ENCODE peak calls at places on chromosomes 7 and 10, in five cellular contexts. Y is GM12878, K is sigmoid colon, X is GM12891, I is HCT116. T is an unnamed sample.

GRCh38 chr10:114363745-114364460 is 40.4 kb downstream of the AFAP1L2 start:
- DNase-seq in Y (no peak), K (no peak), X (no peak), I (no peak), T (no peak)

GRCh38 chr10:22833781-22834180 is 94.1 kb upstream of the ARMC3 start:
- DNase-seq in Y (no peak), K (no peak), X (no peak), I (no peak), T (no peak)

GRCh38 chr10:63156236-63156635 is 23.1 kb downstream of the NRBF2 start:
- DNase-seq in Y (no peak), K (no peak), X (no peak), I (no peak), T (no peak)

GRCh38 chr10:118729641-118730258 is 25.0 kb downstream of the CACUL1 start:
- DNase-seq in Y (peak), K (no peak), X (no peak), I (no peak), T (peak)

GRCh38 chr10:114359041-114359952 is 45.0 kb downstream of the AFAP1L2 start:
- DNase-seq in Y (no peak), K (no peak), X (no peak), I (no peak), T (no peak)

GRCh38 chr10:111973306-111973705 is 210.3 kb downstream of the GPAM start:
- DNase-seq in Y (no peak), K (no peak), X (no peak), I (no peak), T (no peak)

GRCh38 chr10:1359599-1359955 is 303.4 kb downstream of the WDR37 start:
- DNase-seq in Y (no peak), K (no peak), X (no peak), I (no peak), T (no peak)

GRCh38 chr10:44974628-44975431 is 3.8 kb downstream of the DEPP1 start:
- DNase-seq in Y (no peak), K (peak), X (peak), I (peak), T (peak)

GRCh38 chr10:3995302-3996210 is 210.5 kb upstream of the KLF6 start:
- DNase-seq in Y (no peak), K (no peak), X (no peak), I (no peak), T (peak)

GRCh38 chr10:79925614-79926013 is 23.3 kb downstream of the SFTPD start:
- DNase-seq in Y (no peak), K (no peak), X (no peak), I (no peak), T (no peak)

GRCh38 chr10:48199580-48200377 is 74.7 kb downstream of the FRMPD2 start:
- DNase-seq in Y (no peak), K (no peak), X (no peak), I (no peak), T (no peak)

GRCh38 chr10:84191106-84191505 is 3.2 kb upstream of the CDHR1 start:
- DNase-seq in Y (no peak), K (no peak), X (no peak), I (no peak), T (no peak)

GRCh38 chr10:86942441-86943315 is 14.7 kb downstream of the MMRN2 start:
- DNase-seq in Y (no peak), K (peak), X (no peak), I (no peak), T (no peak)

GRCh38 chr10:10667466-10667865 is 350.2 kb upstream of the CELF2 start:
- DNase-seq in Y (no peak), K (no peak), X (no peak), I (no peak), T (no peak)

GRCh38 chr7:30068117-30068516 is 39.9 kb downstream of the PLEKHA8 start:
- DNase-seq in Y (no peak), K (no peak), X (no peak), I (no peak), T (no peak)

GRCh38 chr7:101166909-101167644 is 1.7 kb upstream of the VGF start:
- DNase-seq in Y (no peak), K (no peak), X (no peak), I (no peak), T (no peak)
- TF ChIP-seq POLR2AphosphoS5 in Y (no peak), K (no peak), X (no peak), I (no peak), T (no peak)

DNA sequence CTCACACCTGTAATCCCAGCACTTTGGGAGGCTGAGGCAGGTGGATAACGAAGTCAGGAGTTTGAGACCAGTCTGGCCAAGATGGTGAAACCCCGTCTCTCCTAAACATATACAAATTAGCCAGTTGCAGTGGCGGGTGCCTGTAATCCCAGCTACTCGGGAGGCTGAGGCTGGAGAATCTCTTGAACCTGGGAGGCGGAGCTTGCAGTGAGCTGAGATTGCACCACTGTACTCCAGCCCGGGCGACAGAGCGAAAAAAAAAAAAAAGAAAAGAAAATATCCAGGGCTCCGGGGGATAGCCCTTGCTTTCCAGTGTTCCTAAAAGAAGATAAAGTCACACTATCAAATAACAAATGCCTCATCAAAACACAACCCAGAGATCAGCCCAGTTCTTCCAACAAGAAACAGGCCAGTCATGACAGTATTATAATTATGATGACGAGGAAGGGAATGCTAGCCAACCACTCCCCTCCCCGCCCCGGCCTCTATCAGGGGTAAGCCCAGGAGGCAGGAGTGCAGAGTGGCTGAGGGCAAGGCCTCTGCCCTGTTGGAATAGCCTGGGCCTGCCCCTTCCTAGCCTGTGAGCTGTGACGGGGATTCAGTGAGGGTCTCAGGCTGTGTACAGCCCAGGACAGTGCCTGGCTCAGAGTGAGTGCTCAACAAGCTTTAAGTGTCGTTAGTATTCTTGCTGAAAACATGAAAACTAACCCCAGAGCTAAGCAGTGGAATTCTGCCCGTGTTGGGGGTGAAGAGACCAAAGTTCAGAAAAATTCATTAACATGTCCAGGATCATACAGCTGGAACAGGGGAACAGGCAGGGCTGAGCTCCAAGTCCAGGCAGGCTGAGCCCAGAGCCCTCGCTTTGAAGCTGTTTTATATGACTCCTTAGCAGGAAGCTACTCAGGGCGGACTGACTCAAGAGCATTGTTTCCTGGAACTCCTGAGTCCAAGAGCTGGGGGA is 54.3 kb downstream of the FAM241B start:
- DNase-seq in Y (no peak), K (peak), X (no peak), I (no peak), T (peak)
- TF ChIP-seq POLR2A in Y (no peak), K (no peak), X (no peak), I (no peak), T (no peak)

DNA sequence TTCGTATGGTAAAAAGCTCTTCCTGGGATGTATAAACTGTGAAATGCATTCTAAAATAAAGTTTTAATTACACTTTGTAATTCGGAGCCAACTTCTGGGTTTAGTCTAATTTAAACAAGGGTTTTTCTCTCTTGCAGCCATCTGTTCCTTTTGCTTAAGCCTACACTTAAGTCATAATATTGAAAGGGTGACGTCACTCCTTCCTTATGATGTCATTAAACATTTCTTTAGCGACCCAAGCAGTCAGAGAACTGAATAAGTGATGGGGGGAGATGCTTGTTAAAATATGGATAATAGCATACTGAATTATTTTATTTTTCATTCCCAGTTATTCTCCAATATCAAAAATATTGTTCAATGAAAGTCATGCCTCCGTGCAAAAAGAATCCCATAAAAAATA is 27.5 kb downstream of the C1QL3 start:
- DNase-seq in Y (no peak), K (no peak), X (no peak), I (no peak), T (no peak)
- TF ChIP-seq POLR2AphosphoS5 in Y (no peak), K (no peak), X (no peak), I (no peak), T (no peak)

DNA sequence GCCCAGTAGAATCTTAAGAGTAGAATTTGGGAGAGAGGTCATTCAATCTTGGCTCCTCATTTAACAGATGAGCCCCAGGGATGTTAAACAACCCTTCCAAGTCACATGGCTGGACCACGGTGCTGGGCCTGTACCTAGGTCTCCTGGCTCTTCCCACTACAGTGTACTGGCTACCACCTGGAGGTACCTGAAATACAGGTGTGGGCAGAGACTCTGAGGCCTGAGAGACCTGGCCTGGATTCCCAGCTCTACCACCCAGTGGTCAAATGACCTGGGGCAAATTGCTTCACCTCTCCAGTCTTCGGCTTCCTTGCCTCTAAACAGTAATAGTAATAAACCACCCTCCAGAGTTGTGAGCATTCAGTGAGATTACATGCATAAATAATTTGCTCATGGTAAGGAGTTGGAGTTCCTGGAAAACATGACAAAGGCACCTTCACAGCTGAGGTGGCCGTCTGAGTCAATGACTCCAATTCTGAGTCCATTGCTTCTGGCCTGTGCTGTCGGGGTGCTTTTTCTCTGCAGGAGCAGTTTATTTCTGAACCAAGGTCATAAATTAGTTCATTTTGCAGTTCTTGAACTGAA is 2.8 kb downstream of the GOT1 start:
- DNase-seq in Y (no peak), K (no peak), X (no peak), I (no peak), T (no peak)
- TF ChIP-seq POLR2A in Y (no peak), K (no peak), X (no peak), I (no peak), T (no peak)

GRCh38 chr10:126456632-126457031 is 68.4 kb upstream of the ADAM12 start:
- DNase-seq in Y (no peak), K (no peak), X (no peak), I (no peak), T (no peak)
- TF ChIP-seq POLR2AphosphoS5 in Y (no peak), K (no peak), X (no peak), I (no peak), T (no peak)

GRCh38 chr10:78260675-78261074 is 227.0 kb downstream of the RPS24 start:
- DNase-seq in Y (no peak), K (no peak), X (no peak), I (no peak), T (no peak)
- TF ChIP-seq POLR2A in Y (no peak), K (no peak), X (no peak), I (no peak), T (no peak)

GRCh38 chr7:129433823-129434171 is 435 bp upstream of the STRIP2 start:
- DNase-seq in Y (no peak), K (no peak), X (no peak), I (peak), T (no peak)

GRCh38 chr7:129435414-129435829 is 1.2 kb downstream of the STRIP2 start:
- DNase-seq in Y (no peak), K (no peak), X (no peak), I (no peak), T (no peak)

GRCh38 chr7:129434846-129435318 is 650 bp downstream of the STRIP2 start:
- DNase-seq in Y (no peak), K (no peak), X (no peak), I (no peak), T (peak)

GRCh38 chr7:129436335-129436923 is 2.2 kb downstream of the STRIP2 start:
- DNase-seq in Y (no peak), K (no peak), X (no peak), I (no peak), T (no peak)

DNA sequence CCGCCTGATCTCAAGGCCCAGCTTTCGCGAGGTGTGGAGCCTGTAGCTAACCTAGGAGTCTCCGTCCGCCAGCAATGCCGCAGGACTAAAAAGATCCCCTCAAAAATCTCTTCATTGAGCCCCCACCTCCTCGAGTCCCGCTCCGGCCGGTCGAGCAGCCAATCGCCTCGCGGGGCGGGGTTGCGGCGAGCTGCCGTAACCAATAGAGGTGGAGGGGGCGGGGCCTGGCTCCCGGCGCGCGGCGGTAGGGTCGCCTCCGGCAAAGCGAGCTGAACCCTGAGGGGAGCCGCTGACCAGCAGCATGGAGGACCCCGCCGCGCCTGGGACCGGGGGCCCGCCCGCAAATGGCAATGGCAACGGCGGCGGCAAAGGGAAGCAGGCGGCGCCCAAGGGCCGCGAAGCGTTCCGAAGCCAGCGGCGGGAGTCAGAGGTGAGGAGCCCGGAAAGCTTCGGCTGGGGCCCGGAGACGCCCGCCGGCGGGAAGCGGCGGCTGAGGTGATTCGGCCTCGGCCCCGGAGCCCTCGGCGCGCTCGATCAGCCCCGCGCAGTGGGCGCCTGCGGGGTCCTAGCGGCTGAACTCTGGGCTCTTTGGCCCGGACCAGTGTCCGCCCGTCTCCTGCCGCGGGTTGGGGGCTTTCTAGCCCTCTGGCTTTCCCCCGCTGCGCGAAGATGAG is at the start of gene STRIP2:
- DNase-seq in Y (peak), K (peak), X (peak), I (peak), T (peak)
- TF ChIP-seq POLR2AphosphoS5 in Y (no peak), K (no peak), X (no peak), I (peak), T (peak)

DNA sequence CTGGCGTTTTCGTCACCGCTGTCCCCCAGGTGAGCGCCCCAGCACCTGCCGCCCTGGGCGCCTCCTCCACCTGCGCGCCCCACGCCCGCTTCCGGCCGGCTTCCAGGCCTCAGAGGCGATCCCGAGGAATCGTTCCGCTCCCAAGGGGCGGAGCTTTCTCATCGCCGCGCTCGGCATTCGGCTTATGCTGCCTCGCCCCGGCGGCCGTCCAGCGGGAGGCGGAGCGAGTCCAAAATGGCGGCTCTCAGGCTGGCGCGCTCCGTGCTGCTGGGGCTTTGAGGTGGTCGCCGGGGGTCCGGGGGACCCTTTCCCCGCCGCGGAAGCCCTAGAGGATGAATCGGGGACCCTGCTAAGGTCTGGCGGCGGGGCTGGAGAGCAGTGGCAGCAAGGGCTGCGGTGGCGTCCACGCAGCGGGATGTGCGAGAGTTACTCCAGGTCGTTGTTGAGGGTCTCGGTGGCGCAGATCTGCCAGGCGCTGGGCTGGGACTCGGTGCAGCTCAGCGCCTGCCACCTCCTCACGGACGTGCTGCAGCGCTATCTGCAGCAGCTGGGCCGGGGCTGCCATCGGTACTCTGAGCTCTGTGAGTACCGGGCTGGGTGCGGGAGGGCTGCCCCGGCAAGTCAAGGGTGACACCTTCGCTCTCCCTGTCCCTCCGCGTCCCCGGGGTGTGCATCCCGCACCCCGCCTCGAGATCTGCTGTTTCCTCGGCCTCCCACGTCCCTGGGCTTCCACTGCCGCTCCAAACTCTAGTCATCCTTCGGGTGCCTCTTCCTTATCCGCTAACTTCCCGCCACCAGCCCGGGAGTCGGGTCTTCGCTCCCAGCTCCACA is at the start of gene TAF3:
- DNase-seq in Y (peak), K (peak), X (peak), I (peak), T (peak)
- TF ChIP-seq POLR2A in Y (peak), K (peak), X (peak), I (peak), T (peak)

DNA sequence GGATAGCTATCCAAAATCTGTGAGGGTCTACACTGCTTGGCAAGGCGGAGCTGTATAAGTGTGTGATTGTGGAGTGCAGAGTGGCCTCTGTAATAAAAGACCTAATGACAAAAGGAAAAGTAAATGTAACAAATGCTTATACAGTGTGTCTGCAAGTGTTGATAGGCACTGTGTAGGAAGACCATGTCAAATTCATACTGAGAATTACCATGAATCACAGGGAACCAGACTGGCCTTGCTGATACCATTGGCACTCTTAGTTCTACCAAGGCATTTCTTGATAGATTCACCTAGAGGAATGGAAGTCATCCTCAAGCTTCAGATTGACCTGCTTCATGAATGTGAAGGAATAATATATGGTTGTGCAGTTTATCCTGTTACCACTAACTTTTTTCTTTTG is 58.8 kb downstream of the CYCS start:
- DNase-seq in Y (no peak), K (no peak), X (no peak), I (no peak), T (no peak)
- TF ChIP-seq POLR2AphosphoS5 in Y (no peak), K (no peak), X (no peak), I (no peak), T (no peak)

GRCh38 chr10:88990528-88991160 is at the start of gene FAS:
- DNase-seq in Y (peak), K (peak), X (no peak), I (peak), T (peak)
- TF ChIP-seq POLR2A in Y (peak), K (peak), X (peak), I (no peak), T (no peak)